ENCODE peak calls at places on chromosomes 1 and 21, in ten cellular contexts. W is stimulated activated CD4-positive, alpha-beta T cell treated with anti-CD3 and anti-CD28 coated beads, Interleukin-1b, Interleukin-23, amount 100 ng/mL, for 1 hour; R is ovary; B is activated CD4-positive, CD25-positive, alpha-beta regulatory T cell; A is GM04504; O is neural progenitor cell; F is amniotic stem cell; Q is endothelial cell; Z is hepatic stellate cell; P is anterior cingulate cortex. U is an unnamed sample.

GRCh38 chr21:32456497-32456918 is 44.0 kb downstream of the EVA1C start:
- DNase-seq in W (no peak), Q (no peak), F (peak), P (no peak), R (no peak), B (no peak), Z (peak), A (peak), O (no peak), U (no peak)

GRCh38 chr1:172277277-172277676 is 143.2 kb upstream of the C1orf105 start:
- DNase-seq in A (no peak), F (no peak), B (no peak), R (no peak), O (no peak), P (no peak), Z (no peak), W (no peak), Q (no peak), U (no peak)

GRCh38 chr1:238589843-238590435 is 699.2 kb upstream of the ZP4 start:
- DNase-seq in A (peak), W (no peak), P (no peak), O (no peak), R (no peak), B (no peak), Z (no peak), Q (no peak), F (peak), U (no peak)

GRCh38 chr1:225882008-225882698 is at the start of gene TMEM63A:
- DNase-seq in O (peak), A (peak), R (peak), B (peak), W (peak), Q (peak), Z (peak), P (peak), F (peak), U (peak)

GRCh38 chr21:30713786-30714185 is 4.8 kb downstream of the KRTAP21-3 start:
- DNase-seq in Q (no peak), F (no peak), A (no peak), B (no peak), P (no peak), R (no peak), O (no peak), W (no peak), Z (no peak), U (no peak)

GRCh38 chr1:192962901-192963300 is 96.3 kb downstream of the UCHL5 start:
- DNase-seq in Q (no peak), Z (no peak), R (no peak), B (no peak), W (no peak), P (no peak), F (no peak), A (no peak), O (no peak), U (no peak)

GRCh38 chr1:236030572-236030971 is 34.3 kb downstream of the NID1 start:
- DNase-seq in F (no peak), Z (no peak), R (no peak), Q (no peak), O (no peak), W (no peak), P (no peak), A (no peak), B (no peak), U (no peak)

GRCh38 chr1:12005488-12006166 is 13.7 kb upstream of the MIIP start:
- DNase-seq in A (no peak), W (no peak), P (no peak), F (no peak), O (no peak), R (no peak), Z (no peak), Q (no peak), B (no peak), U (no peak)

GRCh38 chr21:39048064-39048463 is 135.2 kb downstream of the PSMG1 start:
- DNase-seq in B (no peak), Z (no peak), R (no peak), A (no peak), Q (peak), F (no peak), P (no peak), W (no peak), O (peak), U (peak)

GRCh38 chr21:32114434-32115063 is 164.3 kb downstream of the MIS18A start:
- DNase-seq in Z (no peak), W (no peak), F (no peak), R (no peak), O (no peak), B (no peak), Q (no peak), P (no peak), A (no peak), U (no peak)

GRCh38 chr1:241351841-241352240 is 5.2 kb downstream of the RGS7 start:
- DNase-seq in O (no peak), Z (no peak), B (no peak), A (no peak), F (no peak), R (no peak), Q (no peak), P (no peak), W (no peak), U (no peak)

GRCh38 chr1:52032785-52033131 is 852 bp downstream of the KTI12 start:
- DNase-seq in R (peak), B (no peak), Q (peak), Z (peak), O (no peak), A (no peak), P (no peak), W (no peak), F (no peak), U (peak)

GRCh38 chr1:154867841-154868610 is 2.1 kb downstream of the KCNN3 start:
- DNase-seq in A (no peak), O (peak), F (no peak), P (no peak), R (peak), Z (no peak), Q (no peak), B (no peak), W (no peak), U (no peak)